ENCODE peak calls at places on chromosomes 12 and 14, in eight cellular contexts. One of them, this sample, is unnamed.

GRCh38 chr12:66024966-66025365 is 105.6 kb downstream of the LLPH start:
- DNase-seq in uterus: no peak
- DNase-seq in body of pancreas: no peak
- DNase-seq in colonic mucosa: no peak
- DNase-seq in cardiac muscle cell: no peak
- DNase-seq in CD8-positive, alpha-beta T cell: no peak
- DNase-seq in right cardiac atrium: no peak
- DNase-seq in hepatocyte: no peak
- DNase-seq in this sample: no peak

GRCh38 chr14:65100905-65101541 is 1.3 kb downstream of the MAX start:
- DNase-seq in uterus: no peak
- DNase-seq in body of pancreas: no peak
- DNase-seq in colonic mucosa: no peak
- DNase-seq in cardiac muscle cell: no peak
- DNase-seq in CD8-positive, alpha-beta T cell: no peak
- DNase-seq in right cardiac atrium: no peak
- DNase-seq in hepatocyte: no peak
- DNase-seq in this sample: no peak

GRCh38 chr14:44530482-44530881 is 23.4 kb upstream of the FSCB start:
- DNase-seq in uterus: no peak
- DNase-seq in body of pancreas: no peak
- DNase-seq in colonic mucosa: no peak
- DNase-seq in cardiac muscle cell: no peak
- DNase-seq in CD8-positive, alpha-beta T cell: no peak
- DNase-seq in right cardiac atrium: no peak
- DNase-seq in hepatocyte: no peak
- DNase-seq in this sample: no peak

GRCh38 chr14:49946320-49947141 is 53.6 kb downstream of the ARF6 start:
- DNase-seq in uterus: no peak
- DNase-seq in body of pancreas: peak; percentile 18
- DNase-seq in colonic mucosa: peak; percentile 73
- DNase-seq in cardiac muscle cell: peak; percentile 73
- DNase-seq in CD8-positive, alpha-beta T cell: no peak
- DNase-seq in right cardiac atrium: no peak
- DNase-seq in hepatocyte: peak; percentile 72
- DNase-seq in this sample: no peak

GRCh38 chr14:69592923-69593677 is 18.3 kb upstream of the SUSD6 start:
- DNase-seq in uterus: peak; percentile 69
- DNase-seq in body of pancreas: no peak
- DNase-seq in colonic mucosa: peak; percentile 58
- DNase-seq in cardiac muscle cell: peak; percentile 93
- DNase-seq in CD8-positive, alpha-beta T cell: no peak
- DNase-seq in right cardiac atrium: peak; percentile 79
- DNase-seq in hepatocyte: peak; percentile 81
- DNase-seq in this sample: peak; percentile 97

GRCh38 chr14:76918751-76919421 is 92.7 kb downstream of the LRRC74A start:
- DNase-seq in uterus: peak; percentile 98
- DNase-seq in body of pancreas: peak; percentile 95
- DNase-seq in colonic mucosa: peak; percentile 91
- DNase-seq in cardiac muscle cell: peak; percentile 99
- DNase-seq in CD8-positive, alpha-beta T cell: no peak
- DNase-seq in right cardiac atrium: peak; percentile 99
- DNase-seq in hepatocyte: peak; percentile 96
- DNase-seq in this sample: peak; percentile 81

GRCh38 chr12:132687211-132688164 is at the start of the genes POLE and PXMP2:
- DNase-seq in uterus: peak; percentile 96
- DNase-seq in body of pancreas: peak; percentile 97
- DNase-seq in colonic mucosa: peak; percentile 96
- DNase-seq in cardiac muscle cell: peak; percentile 98
- DNase-seq in CD8-positive, alpha-beta T cell: peak; percentile 93
- DNase-seq in right cardiac atrium: peak; percentile 99
- DNase-seq in hepatocyte: peak; percentile 98
- DNase-seq in this sample: peak; percentile 94

GRCh38 chr12:38669530-38669929 is 235.9 kb downstream of the CPNE8 start:
- DNase-seq in uterus: no peak
- DNase-seq in body of pancreas: no peak
- DNase-seq in colonic mucosa: no peak
- DNase-seq in cardiac muscle cell: peak; percentile 77
- DNase-seq in CD8-positive, alpha-beta T cell: no peak
- DNase-seq in right cardiac atrium: no peak
- DNase-seq in hepatocyte: peak; percentile 41
- DNase-seq in this sample: no peak

GRCh38 chr14:68506021-68506644 is 286.7 kb downstream of the ZFP36L1 start:
- DNase-seq in uterus: no peak
- DNase-seq in body of pancreas: no peak
- DNase-seq in colonic mucosa: no peak
- DNase-seq in cardiac muscle cell: peak; percentile 50
- DNase-seq in CD8-positive, alpha-beta T cell: no peak
- DNase-seq in right cardiac atrium: peak; percentile 71
- DNase-seq in hepatocyte: no peak
- DNase-seq in this sample: no peak

GRCh38 chr14:70514168-70515069 is 20.4 kb downstream of the ADAM20 start:
- DNase-seq in uterus: no peak
- DNase-seq in body of pancreas: no peak
- DNase-seq in colonic mucosa: no peak
- DNase-seq in cardiac muscle cell: no peak
- DNase-seq in CD8-positive, alpha-beta T cell: no peak
- DNase-seq in right cardiac atrium: no peak
- DNase-seq in hepatocyte: no peak
- DNase-seq in this sample: no peak

GRCh38 chr14:69612014-69612758 is 790 bp downstream of the SUSD6 start:
- DNase-seq in uterus: peak; percentile 33
- DNase-seq in body of pancreas: peak; percentile 34
- DNase-seq in colonic mucosa: peak; percentile 45
- DNase-seq in cardiac muscle cell: peak; percentile 28
- DNase-seq in CD8-positive, alpha-beta T cell: peak; percentile 44
- DNase-seq in right cardiac atrium: peak; percentile 70
- DNase-seq in hepatocyte: no peak
- DNase-seq in this sample: no peak

GRCh38 chr14:100031506-100032281 is 33.5 kb upstream of the EVL start:
- DNase-seq in uterus: peak; percentile 37
- DNase-seq in body of pancreas: peak; percentile 51
- DNase-seq in colonic mucosa: peak; percentile 28
- DNase-seq in cardiac muscle cell: peak; percentile 98
- DNase-seq in CD8-positive, alpha-beta T cell: no peak
- DNase-seq in right cardiac atrium: no peak
- DNase-seq in hepatocyte: peak; percentile 78
- DNase-seq in this sample: peak; percentile 40

GRCh38 chr12:52645120-52645761 is 6.8 kb downstream of the KRT2 start:
- DNase-seq in uterus: no peak
- DNase-seq in body of pancreas: no peak
- DNase-seq in colonic mucosa: peak; percentile 18
- DNase-seq in cardiac muscle cell: no peak
- DNase-seq in CD8-positive, alpha-beta T cell: peak; percentile 91
- DNase-seq in right cardiac atrium: no peak
- DNase-seq in hepatocyte: no peak
- DNase-seq in this sample: no peak

GRCh38 chr12:42859612-42860011 is 270.1 kb upstream of the PRICKLE1 start:
- DNase-seq in uterus: no peak
- DNase-seq in body of pancreas: no peak
- DNase-seq in colonic mucosa: no peak
- DNase-seq in cardiac muscle cell: peak; percentile 50
- DNase-seq in CD8-positive, alpha-beta T cell: no peak
- DNase-seq in right cardiac atrium: peak; percentile 57
- DNase-seq in hepatocyte: no peak
- DNase-seq in this sample: peak; percentile 67

GRCh38 chr14:21965042-21965441 is 291.4 kb upstream of the OR4E1 start:
- DNase-seq in uterus: no peak
- DNase-seq in body of pancreas: no peak
- DNase-seq in colonic mucosa: no peak
- DNase-seq in cardiac muscle cell: no peak
- DNase-seq in CD8-positive, alpha-beta T cell: peak; percentile 70
- DNase-seq in right cardiac atrium: no peak
- DNase-seq in hepatocyte: no peak
- DNase-seq in this sample: no peak

DNA sequence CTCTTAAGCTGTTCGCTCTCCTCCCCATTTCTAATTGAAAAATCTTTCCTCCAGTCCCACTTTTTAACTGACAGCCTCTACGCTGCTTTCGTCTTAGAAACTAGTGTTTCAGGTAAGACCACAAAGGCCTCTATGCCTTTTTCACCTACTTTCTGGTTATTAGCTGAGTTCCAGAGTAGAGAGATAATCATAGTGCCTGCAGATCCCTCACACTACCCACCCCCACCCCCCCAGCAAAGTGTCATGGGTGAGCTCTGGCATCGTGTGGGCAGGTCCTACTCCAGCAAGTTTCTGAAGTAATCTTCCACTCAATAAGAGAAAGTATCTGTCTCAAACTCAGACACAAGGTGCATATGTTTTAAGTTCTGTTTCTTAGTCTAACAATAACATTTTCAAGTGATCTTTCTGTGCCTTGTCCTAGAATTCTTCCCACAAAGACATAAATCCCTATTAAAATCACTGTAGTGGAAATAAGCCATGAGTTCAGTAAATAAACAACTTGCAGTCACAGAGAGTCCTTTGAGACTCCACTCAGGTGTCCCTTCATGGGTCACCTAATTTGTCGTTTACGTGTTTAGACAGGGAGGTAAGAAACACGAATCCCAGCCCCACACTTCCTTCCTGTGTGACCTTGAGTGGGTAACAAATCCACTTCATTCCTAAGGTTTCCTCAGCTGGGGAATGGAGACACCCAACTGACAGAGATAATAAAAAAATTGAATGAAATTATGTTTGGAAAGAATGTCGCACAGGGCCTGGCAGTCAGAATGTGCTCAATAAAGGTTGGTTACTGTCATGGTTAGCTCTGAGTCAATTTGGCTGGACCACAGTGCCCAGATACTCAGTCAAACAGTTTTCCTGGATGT is 228.9 kb upstream of the CAND1 start:
- DNase-seq in uterus: no peak
- DNase-seq in body of pancreas: no peak
- DNase-seq in colonic mucosa: no peak
- DNase-seq in cardiac muscle cell: no peak
- DNase-seq in CD8-positive, alpha-beta T cell: no peak
- DNase-seq in right cardiac atrium: no peak
- DNase-seq in hepatocyte: no peak
- DNase-seq in this sample: no peak
- H3K27ac ChIP-seq in uterus: no peak overlapping the region
- H3K27ac ChIP-seq in body of pancreas: no peak overlapping the region
- H3K27ac ChIP-seq in colonic mucosa: no peak overlapping the region
- H3K27ac ChIP-seq in cardiac muscle cell: no peak overlapping the region
- H3K27ac ChIP-seq in CD8-positive, alpha-beta T cell: no peak overlapping the region
- H3K27ac ChIP-seq in right cardiac atrium: no peak overlapping the region
- H3K27ac ChIP-seq in hepatocyte: peak overlapping the region; percentile 36
- H3K27ac ChIP-seq in this sample: no peak overlapping the region

GRCh38 chr12:95243497-95244183 is 26.0 kb downstream of the VEZT start:
- DNase-seq in uterus: no peak
- DNase-seq in body of pancreas: no peak
- DNase-seq in colonic mucosa: no peak
- DNase-seq in cardiac muscle cell: no peak
- DNase-seq in CD8-positive, alpha-beta T cell: no peak
- DNase-seq in right cardiac atrium: no peak
- DNase-seq in hepatocyte: no peak
- DNase-seq in this sample: no peak

GRCh38 chr12:95248604-95249355 is 31.2 kb downstream of the VEZT start:
- DNase-seq in uterus: no peak
- DNase-seq in body of pancreas: no peak
- DNase-seq in colonic mucosa: no peak
- DNase-seq in cardiac muscle cell: peak; percentile 62
- DNase-seq in CD8-positive, alpha-beta T cell: no peak
- DNase-seq in right cardiac atrium: no peak
- DNase-seq in hepatocyte: no peak
- DNase-seq in this sample: no peak

GRCh38 chr12:95253386-95253785 is 35.8 kb downstream of the VEZT start:
- DNase-seq in uterus: no peak
- DNase-seq in body of pancreas: no peak
- DNase-seq in colonic mucosa: no peak
- DNase-seq in cardiac muscle cell: no peak
- DNase-seq in CD8-positive, alpha-beta T cell: no peak
- DNase-seq in right cardiac atrium: no peak
- DNase-seq in hepatocyte: no peak
- DNase-seq in this sample: no peak

GRCh38 chr12:95244350-95244749 is 26.7 kb downstream of the VEZT start:
- DNase-seq in uterus: no peak
- DNase-seq in body of pancreas: no peak
- DNase-seq in colonic mucosa: no peak
- DNase-seq in cardiac muscle cell: no peak
- DNase-seq in CD8-positive, alpha-beta T cell: no peak
- DNase-seq in right cardiac atrium: no peak
- DNase-seq in hepatocyte: no peak
- DNase-seq in this sample: no peak

DNA sequence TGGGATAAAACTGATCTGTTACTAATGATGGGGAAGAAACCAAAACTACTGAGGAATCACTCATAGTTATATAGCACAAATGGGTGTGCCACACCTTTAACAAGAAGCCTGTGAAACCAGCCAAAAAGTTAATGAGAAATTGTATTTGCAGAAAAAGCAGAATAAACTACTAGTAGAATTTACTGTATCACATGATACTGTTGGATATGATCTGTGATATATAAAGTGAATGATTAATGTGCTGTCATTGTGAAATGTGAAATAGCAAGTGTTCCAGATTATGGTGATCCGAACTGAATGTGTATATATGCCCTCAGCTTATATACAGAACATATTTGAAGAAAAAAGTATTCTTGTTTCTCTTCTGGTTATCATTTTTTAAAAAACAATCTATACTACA is 30.5 kb downstream of the VEZT start:
- DNase-seq in uterus: no peak
- DNase-seq in body of pancreas: no peak
- DNase-seq in colonic mucosa: no peak
- DNase-seq in cardiac muscle cell: no peak
- DNase-seq in CD8-positive, alpha-beta T cell: no peak
- DNase-seq in right cardiac atrium: no peak
- DNase-seq in hepatocyte: no peak
- DNase-seq in this sample: no peak
- H3K4me1 ChIP-seq in uterus: peaks cover 10% of the 10 kb centered on the region
- H3K4me1 ChIP-seq in body of pancreas: peaks cover 7% of the 10 kb centered on the region
- H3K4me1 ChIP-seq in colonic mucosa: peaks cover 4% of the 10 kb centered on the region
- H3K4me1 ChIP-seq in cardiac muscle cell: peaks cover 8% of the 10 kb centered on the region
- H3K4me1 ChIP-seq in CD8-positive, alpha-beta T cell: peaks cover 8% of the 10 kb centered on the region
- H3K4me1 ChIP-seq in right cardiac atrium: peaks cover 3% of the 10 kb centered on the region
- H3K4me1 ChIP-seq in hepatocyte: peaks cover 10% of the 10 kb centered on the region
- H3K4me1 ChIP-seq in this sample: peaks cover 33% of the 10 kb centered on the region

GRCh38 chr14:23181946-23182345 is 1.5 kb downstream of the SLC7A8 start:
- DNase-seq in uterus: no peak
- DNase-seq in body of pancreas: no peak
- DNase-seq in colonic mucosa: no peak
- DNase-seq in cardiac muscle cell: no peak
- DNase-seq in CD8-positive, alpha-beta T cell: no peak
- DNase-seq in right cardiac atrium: no peak
- DNase-seq in hepatocyte: no peak
- DNase-seq in this sample: no peak
- H3K27ac ChIP-seq in uterus: peak overlapping the region; percentile 89
- H3K27ac ChIP-seq in body of pancreas: no peak overlapping the region
- H3K27ac ChIP-seq in colonic mucosa: no peak overlapping the region
- H3K27ac ChIP-seq in cardiac muscle cell: no peak overlapping the region
- H3K27ac ChIP-seq in CD8-positive, alpha-beta T cell: no peak overlapping the region
- H3K27ac ChIP-seq in right cardiac atrium: peak overlapping the region; percentile 53
- H3K27ac ChIP-seq in hepatocyte: peak overlapping the region; percentile 54
- H3K27ac ChIP-seq in this sample: no peak overlapping the region

DNA sequence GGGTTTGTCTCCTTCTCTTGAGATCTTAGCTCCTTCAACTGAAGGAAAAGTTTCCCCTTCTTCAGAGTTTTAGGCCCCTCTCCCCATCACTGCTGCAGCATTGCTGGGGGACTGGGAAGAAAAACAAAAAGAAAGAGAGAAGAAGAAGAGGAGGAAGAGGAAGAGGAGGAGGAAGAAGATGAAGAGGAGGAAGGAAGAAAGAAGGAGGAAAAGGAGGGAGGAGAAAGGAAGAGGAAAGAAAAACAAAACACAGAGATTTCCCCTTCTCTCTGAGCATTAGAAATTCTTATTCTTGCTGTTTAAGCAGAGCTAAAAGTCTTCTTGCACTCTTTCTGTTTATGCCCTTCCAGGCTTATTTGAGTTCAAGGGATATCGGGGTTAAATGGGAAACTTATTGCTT is 219.8 kb upstream of the AMIGO2 start:
- DNase-seq in uterus: no peak
- DNase-seq in body of pancreas: no peak
- DNase-seq in colonic mucosa: no peak
- DNase-seq in cardiac muscle cell: no peak
- DNase-seq in CD8-positive, alpha-beta T cell: no peak
- DNase-seq in right cardiac atrium: no peak
- DNase-seq in hepatocyte: no peak
- DNase-seq in this sample: no peak
- H3K4me1 ChIP-seq in uterus: no peaks in the 10 kb centered on the region
- H3K4me1 ChIP-seq in body of pancreas: no peaks in the 10 kb centered on the region
- H3K4me1 ChIP-seq in colonic mucosa: no peaks in the 10 kb centered on the region
- H3K4me1 ChIP-seq in cardiac muscle cell: no peaks in the 10 kb centered on the region
- H3K4me1 ChIP-seq in CD8-positive, alpha-beta T cell: peaks cover 42% of the 10 kb centered on the region
- H3K4me1 ChIP-seq in right cardiac atrium: no peaks in the 10 kb centered on the region
- H3K4me1 ChIP-seq in hepatocyte: peaks cover 6% of the 10 kb centered on the region
- H3K4me1 ChIP-seq in this sample: no peaks in the 10 kb centered on the region

This sample was measured in SJCRH30.